ENCODE peak calls at places on chromosome 18, in five cellular contexts. H is CD8-positive, alpha-beta T cell; K is PC-3; R is brain microvascular endothelial cell; A is astrocyte of the cerebellum. B is an unnamed sample.

GRCh38 chr18:60389314-60389713 is 16.7 kb upstream of the MC4R start:
- DNase-seq in H (no peak), K (no peak), R (no peak), A (no peak), B (no peak)

GRCh38 chr18:56139792-56140254 is 498.6 kb downstream of the TXNL1 start:
- DNase-seq in H (no peak), K (no peak), R (peak; percentile 66), A (peak; percentile 39), B (peak; percentile 39)

GRCh38 chr18:15005313-15006130 is 257.6 kb downstream of the ANKRD30B start:
- DNase-seq in H (no peak), K (no peak), R (no peak), A (no peak), B (no peak)

GRCh38 chr18:36672437-36673344 is 156.1 kb downstream of the TPGS2 start:
- DNase-seq in H (no peak), K (peak; percentile 25), R (peak; percentile 18), A (no peak), B (peak; percentile 42)

GRCh38 chr18:70384181-70384790 is 95.4 kb downstream of the SOCS6 start:
- DNase-seq in H (no peak), K (peak; percentile 96), R (peak; percentile 83), A (peak; percentile 38), B (peak; percentile 89)

GRCh38 chr18:21344860-21345259 is 102.8 kb downstream of the GREB1L start:
- DNase-seq in H (no peak), K (no peak), R (no peak), A (no peak), B (no peak)

GRCh38 chr18:47627030-47627429 is 303.4 kb downstream of the SMAD2 start:
- DNase-seq in H (no peak), K (no peak), R (no peak), A (no peak), B (no peak)

GRCh38 chr18:11074879-11075278 is 74.5 kb downstream of the PIEZO2 start:
- DNase-seq in H (no peak), K (no peak), R (no peak), A (no peak), B (no peak)

GRCh38 chr18:42310956-42311355 is 355.9 kb downstream of the PIK3C3 start:
- DNase-seq in H (no peak), K (no peak), R (peak; percentile 1), A (no peak), B (no peak)

GRCh38 chr18:4068552-4069158 is 386.5 kb downstream of the DLGAP1 start:
- DNase-seq in H (no peak), K (peak; percentile 62), R (peak; percentile 36), A (peak; percentile 22), B (peak; percentile 4)

GRCh38 chr18:58064406-58064998 is 20.5 kb downstream of the NEDD4L start:
- DNase-seq in H (no peak), K (no peak), R (no peak), A (no peak), B (no peak)

GRCh38 chr18:44679912-44680270 is 797 bp upstream of the SETBP1 start:
- DNase-seq in H (peak; percentile 51), K (peak; percentile 7), R (no peak), A (no peak), B (no peak)

GRCh38 chr18:111292-112014 is 46.9 kb upstream of the USP14 start:
- DNase-seq in H (peak; percentile 88), K (peak; percentile 77), R (no peak), A (no peak), B (peak; percentile 37)

GRCh38 chr18:27661320-27662049 is 476.4 kb upstream of the CHST9 start:
- DNase-seq in H (no peak), K (no peak), R (no peak), A (no peak), B (no peak)

GRCh38 chr18:63523660-63524059 is 18.5 kb upstream of the SERPINB12 start:
- DNase-seq in H (no peak), K (no peak), R (no peak), A (no peak), B (peak; percentile 20)

GRCh38 chr18:55390898-55391297 is 197.1 kb downstream of the TCF4 start:
- DNase-seq in H (no peak), K (no peak), R (no peak), A (no peak), B (no peak)

GRCh38 chr18:26738706-26739105 is 126.8 kb downstream of the AQP4 start:
- DNase-seq in H (no peak), K (no peak), R (no peak), A (no peak), B (no peak)

GRCh38 chr18:3704556-3705162 is 254.7 kb downstream of the TGIF1 start:
- DNase-seq in H (no peak), K (no peak), R (no peak), A (peak; percentile 37), B (no peak)

GRCh38 chr18:36327352-36328316 is 30.1 kb downstream of the FHOD3 start:
- DNase-seq in H (no peak), K (no peak), R (no peak), A (no peak), B (no peak)

GRCh38 chr18:56469582-56469981 is 168.8 kb downstream of the TXNL1 start:
- DNase-seq in H (no peak), K (peak; percentile 86), R (no peak), A (no peak), B (no peak)

GRCh38 chr18:11147962-11148654 is 1.3 kb downstream of the PIEZO2 start:
- DNase-seq in H (no peak), K (no peak), R (no peak), A (no peak), B (peak; percentile 10)

GRCh38 chr18:59219672-59220163 is at the start of gene GRP:
- DNase-seq in H (no peak), K (no peak), R (no peak), A (no peak), B (no peak)

GRCh38 chr18:25921677-25922421 is 168.6 kb downstream of the SS18 start:
- DNase-seq in H (peak; percentile 51), K (peak; percentile 60), R (peak; percentile 22), A (no peak), B (peak; percentile 22)

GRCh38 chr18:47100214-47100831 is 50.0 kb downstream of the HDHD2 start:
- DNase-seq in H (peak; percentile 73), K (peak; percentile 61), R (peak; percentile 48), A (peak; percentile 23), B (peak; percentile 41)

GRCh38 chr18:10771053-10771709 is 245.4 kb downstream of the NAPG start:
- DNase-seq in H (no peak), K (no peak), R (peak; percentile 67), A (peak; percentile 38), B (peak; percentile 14)

GRCh38 chr18:7196421-7196820 is 34.5 kb upstream of the LRRC30 start:
- DNase-seq in H (no peak), K (peak; percentile 41), R (no peak), A (no peak), B (no peak)

GRCh38 chr18:25168011-25168410 is 184.0 kb downstream of the ZNF521 start:
- DNase-seq in H (no peak), K (no peak), R (no peak), A (no peak), B (no peak)

GRCh38 chr18:51066273-51066672 is 36.3 kb downstream of the SMAD4 start:
- DNase-seq in H (no peak), K (no peak), R (no peak), A (no peak), B (no peak)

GRCh38 chr18:13984080-13984479 is 68.7 kb upstream of the MC2R start:
- DNase-seq in H (no peak), K (no peak), R (no peak), A (no peak), B (no peak)

GRCh38 chr18:55515946-55516710 is 71.9 kb downstream of the TCF4 start:
- DNase-seq in H (no peak), K (peak; percentile 11), R (peak; percentile 56), A (no peak), B (no peak)

GRCh38 chr18:2656237-2657042 is 914 bp downstream of the SMCHD1 start:
- DNase-seq in H (peak; percentile 68), K (peak; percentile 25), R (no peak), A (no peak), B (peak; percentile 30)

GRCh38 chr18:63963610-63964256 is 6.1 kb upstream of the SERPINB8 start:
- DNase-seq in H (peak; percentile 57), K (peak; percentile 76), R (peak; percentile 54), A (peak; percentile 50), B (peak; percentile 79)

GRCh38 chr18:48922203-48922800 is 28.5 kb downstream of the SMAD7 start:
- DNase-seq in H (no peak), K (no peak), R (no peak), A (no peak), B (no peak)
- H3K4me3 ChIP-seq in H (no peak overlapping the region), K (no peak overlapping the region), R (no peak overlapping the region), A (peak overlapping the region; percentile 11), B (peak overlapping the region; percentile 5)

DNA sequence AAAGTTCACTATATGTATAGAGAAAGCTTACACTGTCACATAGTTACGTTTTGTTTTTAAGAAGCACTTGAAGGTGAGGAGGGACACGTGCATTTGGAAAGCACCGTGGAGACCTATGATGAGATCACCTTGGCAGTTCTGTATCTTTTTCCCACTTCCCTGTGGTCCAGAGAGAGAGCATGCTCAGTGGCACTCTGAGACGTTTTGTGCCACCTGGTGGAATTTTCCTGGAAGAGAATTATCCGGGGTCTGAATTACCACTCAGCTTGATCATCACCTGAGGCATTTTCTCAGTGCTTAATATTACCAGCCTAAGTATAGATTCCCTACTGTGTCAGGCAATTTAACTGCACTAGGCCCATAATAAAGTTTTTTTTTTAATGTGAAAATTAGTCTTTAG is 469.4 kb upstream of the SMIM21 start:
- DNase-seq in H (no peak), K (peak; percentile 46), R (no peak), A (no peak), B (no peak)
- TF ChIP-seq CTCF in H (no peak), K (peak; percentile 44), R (no peak), A (no peak), B (no peak)

GRCh38 chr18:12904012-12904516 is 20.0 kb upstream of the PTPN2 start:
- DNase-seq in H (no peak), K (no peak), R (no peak), A (no peak), B (no peak)
- H3K4me3 ChIP-seq in H (no peak overlapping the region), K (no peak overlapping the region), R (no peak overlapping the region), A (no peak overlapping the region), B (no peak overlapping the region)

GRCh38 chr18:28960146-28960545 is 783.2 kb upstream of the CDH2 start:
- DNase-seq in H (no peak), K (peak; percentile 59), R (no peak), A (peak; percentile 5), B (no peak)

GRCh38 chr18:28963481-28963880 is 786.6 kb upstream of the CDH2 start:
- DNase-seq in H (no peak), K (no peak), R (no peak), A (peak; percentile 29), B (peak; percentile 66)

GRCh38 chr18:28961669-28962228 is 784.8 kb upstream of the CDH2 start:
- DNase-seq in H (no peak), K (peak; percentile 73), R (peak; percentile 5), A (no peak), B (peak; percentile 47)
- TF ChIP-seq CTCF in H (no peak), K (peak; percentile 76), R (peak; percentile 62), A (peak; percentile 49), B (peak; percentile 48)

GRCh38 chr18:5982332-5982731 is 87.0 kb upstream of the TMEM200C start:
- DNase-seq in H (no peak), K (no peak), R (no peak), A (no peak), B (no peak)

GRCh38 chr18:5984245-5984644 is 88.9 kb upstream of the TMEM200C start:
- DNase-seq in H (no peak), K (no peak), R (no peak), A (no peak), B (no peak)

GRCh38 chr18:5983479-5983878 is 88.2 kb upstream of the TMEM200C start:
- DNase-seq in H (no peak), K (no peak), R (no peak), A (no peak), B (no peak)

GRCh38 chr18:5987217-5987616 is 91.9 kb upstream of the TMEM200C start:
- DNase-seq in H (no peak), K (no peak), R (no peak), A (no peak), B (no peak)

GRCh38 chr18:5986257-5986909 is 91.1 kb upstream of the TMEM200C start:
- DNase-seq in H (no peak), K (no peak), R (no peak), A (no peak), B (no peak)
- H3K4me3 ChIP-seq in H (no peak overlapping the region), K (no peak overlapping the region), R (no peak overlapping the region), A (no peak overlapping the region), B (no peak overlapping the region)